ENCODE peak calls at places on chromosomes 7 and 10, in four cellular contexts. One of them, this sample, is unnamed.

GRCh38 chr7:116185956-116186355 is 24.4 kb upstream of the TES start:
- DNase-seq in H1: no peak
- DNase-seq in Peyer's patch: no peak
- DNase-seq in HCT116: no peak
- DNase-seq in this sample: no peak

GRCh38 chr10:61896854-61897661 is 4.4 kb upstream of the ARID5B start:
- DNase-seq in H1: peak; percentile 68
- DNase-seq in Peyer's patch: peak; percentile 57
- DNase-seq in HCT116: peak; percentile 80
- DNase-seq in this sample: peak; percentile 82

GRCh38 chr7:133699390-133699789 is 427.8 kb upstream of the LRGUK start:
- DNase-seq in H1: no peak
- DNase-seq in Peyer's patch: no peak
- DNase-seq in HCT116: no peak
- DNase-seq in this sample: no peak

GRCh38 chr7:144384071-144384470 is 19.4 kb downstream of the NOBOX start:
- DNase-seq in H1: no peak
- DNase-seq in Peyer's patch: no peak
- DNase-seq in HCT116: peak; percentile 60
- DNase-seq in this sample: peak; percentile 12

GRCh38 chr10:44398271-44398670 is 13.4 kb upstream of the CXCL12 start:
- DNase-seq in H1: no peak
- DNase-seq in Peyer's patch: no peak
- DNase-seq in HCT116: no peak
- DNase-seq in this sample: no peak

GRCh38 chr10:95247200-95247880 is 43.5 kb downstream of the PDLIM1 start:
- DNase-seq in H1: no peak
- DNase-seq in Peyer's patch: no peak
- DNase-seq in HCT116: no peak
- DNase-seq in this sample: no peak

GRCh38 chr10:5945561-5946418 is 31.6 kb downstream of the IL15RA start:
- DNase-seq in H1: no peak
- DNase-seq in Peyer's patch: no peak
- DNase-seq in HCT116: no peak
- DNase-seq in this sample: peak; percentile 83

GRCh38 chr10:78571916-78572315 is 496.9 kb upstream of the ZMIZ1 start:
- DNase-seq in H1: no peak
- DNase-seq in Peyer's patch: no peak
- DNase-seq in HCT116: no peak
- DNase-seq in this sample: no peak

GRCh38 chr10:73655990-73656298 is at the start of gene SYNPO2L:
- DNase-seq in H1: no peak
- DNase-seq in Peyer's patch: no peak
- DNase-seq in HCT116: no peak
- DNase-seq in this sample: no peak

GRCh38 chr10:58638406-58638805 is 125.7 kb downstream of the BICC1 start:
- DNase-seq in H1: no peak
- DNase-seq in Peyer's patch: no peak
- DNase-seq in HCT116: no peak
- DNase-seq in this sample: no peak

GRCh38 chr10:68897336-68897741 is 3.8 kb upstream of the DDX50 start:
- DNase-seq in H1: no peak
- DNase-seq in Peyer's patch: no peak
- DNase-seq in HCT116: peak; percentile 48
- DNase-seq in this sample: no peak

DNA sequence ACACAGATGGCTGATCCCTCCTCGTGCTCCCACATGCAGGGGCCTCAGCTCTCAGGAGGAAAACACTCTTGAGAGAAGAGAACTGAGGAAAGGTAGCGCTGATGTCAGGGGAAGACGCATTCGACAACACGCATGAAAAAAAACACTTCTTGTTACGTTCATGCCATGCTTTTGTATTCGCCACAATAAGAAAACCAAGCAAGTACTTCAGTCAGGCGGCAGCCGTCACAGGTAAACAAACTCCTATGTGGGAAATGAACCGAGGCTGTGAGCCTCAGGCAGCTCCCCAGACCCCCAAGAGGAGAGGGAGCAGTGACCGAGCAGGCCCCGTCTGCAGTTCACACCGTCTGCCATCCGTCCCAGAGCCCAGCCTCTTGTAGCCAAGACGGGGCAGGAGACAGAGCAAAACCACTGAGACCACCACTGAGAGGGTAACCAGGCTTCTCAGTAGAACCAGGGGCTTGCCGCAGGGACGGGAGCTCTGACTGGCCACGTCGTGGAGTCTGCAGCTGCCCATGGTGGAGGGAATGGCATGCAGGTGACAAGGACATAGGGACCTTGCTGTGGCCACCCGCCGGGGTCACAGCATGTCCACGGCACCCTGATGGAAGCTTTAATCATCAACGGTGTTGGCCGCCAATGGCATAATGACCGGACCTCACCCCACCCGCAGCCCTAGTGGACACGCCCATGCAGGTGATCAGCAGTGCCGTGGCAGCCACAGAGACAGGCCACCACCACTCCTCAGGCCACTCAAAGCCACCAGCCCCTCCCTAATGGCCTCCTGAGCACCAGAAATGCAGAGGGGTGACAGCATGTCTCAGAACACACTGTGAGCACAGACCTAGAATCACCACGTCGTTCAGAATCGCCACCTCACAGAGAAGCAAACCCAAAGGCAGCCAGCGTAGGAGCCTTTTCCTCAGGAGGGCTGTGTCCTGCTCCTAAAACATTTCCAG is 304.3 kb downstream of the PTPRN2 start:
- DNase-seq in H1: no peak
- DNase-seq in Peyer's patch: no peak
- DNase-seq in HCT116: no peak
- DNase-seq in this sample: peak; percentile 75
- H3K27ac ChIP-seq in H1: no peak overlapping the region
- H3K27ac ChIP-seq in Peyer's patch: no peak overlapping the region
- H3K27ac ChIP-seq in HCT116: no peak overlapping the region
- H3K27ac ChIP-seq in this sample: no peak overlapping the region

GRCh38 chr7:36160313-36160712 is 7.3 kb downstream of the EEPD1 start:
- DNase-seq in H1: no peak
- DNase-seq in Peyer's patch: no peak
- DNase-seq in HCT116: no peak
- DNase-seq in this sample: no peak
- TF ChIP-seq POLR2A in H1: no peak
- TF ChIP-seq POLR2A in Peyer's patch: no peak
- TF ChIP-seq POLR2A in HCT116: no peak
- TF ChIP-seq POLR2A in this sample: no peak

GRCh38 chr7:149497467-149498261 is at the start of gene ZNF746:
- DNase-seq in H1: peak; percentile 33
- DNase-seq in Peyer's patch: peak; percentile 90
- DNase-seq in HCT116: peak; percentile 41
- DNase-seq in this sample: peak; percentile 80
- TF ChIP-seq CTCF in H1: peak; percentile 68
- TF ChIP-seq CTCF in Peyer's patch: peak; percentile 52
- TF ChIP-seq CTCF in HCT116: peak; percentile 34
- TF ChIP-seq CTCF in this sample: peak; percentile 11

DNA sequence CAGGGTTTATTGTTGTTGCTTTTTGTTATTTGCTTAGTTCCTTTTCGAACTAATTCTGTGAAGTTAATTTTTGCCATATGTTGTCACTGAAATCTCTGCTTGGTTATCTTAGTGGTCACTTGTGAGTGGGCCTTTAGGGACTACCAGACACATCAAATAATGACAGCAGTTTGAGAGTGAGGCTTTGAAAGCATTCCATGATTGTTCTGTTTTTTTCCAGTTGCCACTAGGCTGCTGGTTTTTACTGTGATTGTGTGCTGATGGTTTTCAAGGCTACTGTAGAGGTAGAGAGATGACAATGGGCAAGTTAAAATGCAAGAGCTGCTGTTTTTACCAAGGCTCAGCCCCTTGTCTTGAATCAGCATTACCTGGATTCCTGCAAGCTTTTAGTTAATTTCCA is 20.0 kb downstream of the SEPTIN7 start:
- DNase-seq in H1: no peak
- DNase-seq in Peyer's patch: no peak
- DNase-seq in HCT116: no peak
- DNase-seq in this sample: no peak
- H3K27ac ChIP-seq in H1: no peak overlapping the region
- H3K27ac ChIP-seq in Peyer's patch: no peak overlapping the region
- H3K27ac ChIP-seq in HCT116: no peak overlapping the region
- H3K27ac ChIP-seq in this sample: no peak overlapping the region

GRCh38 chr7:108270385-108270784 is 140.2 kb upstream of the LAMB4 start:
- DNase-seq in H1: no peak
- DNase-seq in Peyer's patch: no peak
- DNase-seq in HCT116: no peak
- DNase-seq in this sample: no peak

GRCh38 chr7:108266489-108266888 is 136.3 kb upstream of the LAMB4 start:
- DNase-seq in H1: no peak
- DNase-seq in Peyer's patch: no peak
- DNase-seq in HCT116: no peak
- DNase-seq in this sample: no peak

GRCh38 chr7:108267615-108268014 is 137.5 kb upstream of the LAMB4 start:
- DNase-seq in H1: no peak
- DNase-seq in Peyer's patch: no peak
- DNase-seq in HCT116: no peak
- DNase-seq in this sample: no peak

GRCh38 chr7:108265007-108265406 is 134.8 kb upstream of the LAMB4 start:
- DNase-seq in H1: no peak
- DNase-seq in Peyer's patch: no peak
- DNase-seq in HCT116: no peak
- DNase-seq in this sample: no peak

GRCh38 chr7:108268200-108268820 is 138.1 kb upstream of the LAMB4 start:
- DNase-seq in H1: no peak
- DNase-seq in Peyer's patch: no peak
- DNase-seq in HCT116: no peak
- DNase-seq in this sample: no peak
- TF ChIP-seq POLR2A in H1: no peak
- TF ChIP-seq POLR2A in Peyer's patch: no peak
- TF ChIP-seq POLR2A in HCT116: no peak
- TF ChIP-seq POLR2A in this sample: no peak

GRCh38 chr7:20745716-20746115 is 41.0 kb downstream of the SP8 start:
- DNase-seq in H1: no peak
- DNase-seq in Peyer's patch: no peak
- DNase-seq in HCT116: no peak
- DNase-seq in this sample: no peak

GRCh38 chr7:20742913-20743312 is 43.8 kb downstream of the SP8 start:
- DNase-seq in H1: no peak
- DNase-seq in Peyer's patch: no peak
- DNase-seq in HCT116: no peak
- DNase-seq in this sample: no peak

GRCh38 chr7:20748853-20749252 is 37.8 kb downstream of the SP8 start:
- DNase-seq in H1: no peak
- DNase-seq in Peyer's patch: no peak
- DNase-seq in HCT116: no peak
- DNase-seq in this sample: no peak

GRCh38 chr7:20741801-20742200 is 44.9 kb downstream of the SP8 start:
- DNase-seq in H1: no peak
- DNase-seq in Peyer's patch: no peak
- DNase-seq in HCT116: no peak
- DNase-seq in this sample: no peak

GRCh38 chr7:20744913-20745587 is 41.6 kb downstream of the SP8 start:
- DNase-seq in H1: no peak
- DNase-seq in Peyer's patch: no peak
- DNase-seq in HCT116: peak; percentile 33
- DNase-seq in this sample: no peak
- TF ChIP-seq CTCF in H1: peak; percentile 37
- TF ChIP-seq CTCF in Peyer's patch: no peak
- TF ChIP-seq CTCF in HCT116: peak; percentile 52
- TF ChIP-seq CTCF in this sample: no peak

GRCh38 chr10:96683710-96684109 is 36.6 kb downstream of the PIK3AP1 start:
- DNase-seq in H1: no peak
- DNase-seq in Peyer's patch: no peak
- DNase-seq in HCT116: no peak
- DNase-seq in this sample: no peak
- H3K27ac ChIP-seq in H1: no peak overlapping the region
- H3K27ac ChIP-seq in Peyer's patch: no peak overlapping the region
- H3K27ac ChIP-seq in HCT116: no peak overlapping the region
- H3K27ac ChIP-seq in this sample: no peak overlapping the region

This sample was measured in suprapubic skin.